ENCODE peak calls at places on chromosomes 12 and 14, in four cellular contexts. S, Q, T and J are unnamed samples.

GRCh38 chr12:103930787-103931536 is 752 bp downstream of the HSP90B1 start:
- DNase-seq in S (peak; percentile 21), Q (peak; percentile 30), T (peak; percentile 36), J (no peak)

GRCh38 chr14:75232597-75232996 is 46.0 kb upstream of the FOS start:
- DNase-seq in Q (no peak), T (no peak), S (no peak), J (no peak)

GRCh38 chr12:89731614-89732013 is 23.0 kb upstream of the ATP2B1 start:
- DNase-seq in Q (peak; percentile 82), T (peak; percentile 87), S (no peak), J (peak; percentile 69)

GRCh38 chr12:123801573-123802178 is 39.6 kb downstream of the DNAH10 start:
- DNase-seq in T (peak; percentile 42), Q (peak; percentile 53), S (peak; percentile 50), J (peak; percentile 11)

GRCh38 chr14:91202234-91202974 is 42.1 kb downstream of the GPR68 start:
- DNase-seq in Q (no peak), S (no peak), T (peak; percentile 65), J (no peak)

GRCh38 chr12:60196366-60196765 is 600.5 kb downstream of the SLC16A7 start:
- DNase-seq in S (no peak), T (no peak), Q (no peak), J (no peak)

GRCh38 chr12:133046698-133047097 is 9.4 kb downstream of the ZNF84 start:
- DNase-seq in Q (no peak), T (no peak), S (no peak), J (no peak)

GRCh38 chr12:10618338-10618987 is 5.1 kb upstream of the MAGOHB start:
- DNase-seq in S (no peak), T (peak; percentile 61), Q (peak; percentile 88), J (peak; percentile 85)

GRCh38 chr14:104859900-104860299 is 5.2 kb upstream of the CEP170B start:
- DNase-seq in S (no peak), T (no peak), Q (no peak), J (no peak)

GRCh38 chr14:56812364-56813103 is 2.3 kb upstream of the OTX2 start:
- DNase-seq in T (no peak), Q (no peak), S (no peak), J (no peak)

GRCh38 chr12:388547-389137 is 478 bp downstream of the KDM5A start:
- DNase-seq in S (peak; percentile 49), T (peak; percentile 10), Q (peak; percentile 30), J (no peak)

GRCh38 chr14:56816575-56817391 is 6.5 kb upstream of the OTX2 start:
- DNase-seq in S (no peak), Q (no peak), T (no peak), J (no peak)

GRCh38 chr12:11580125-11580751 is 69.2 kb upstream of the ETV6 start:
- DNase-seq in T (peak; percentile 94), Q (peak; percentile 82), S (no peak), J (peak; percentile 90)

GRCh38 chr12:31324116-31324844 is 1.7 kb downstream of the SINHCAF start:
- DNase-seq in Q (peak; percentile 73), T (peak; percentile 77), S (peak; percentile 75), J (peak; percentile 56)

GRCh38 chr12:46915082-46915481 is 89.3 kb upstream of the SLC38A4 start:
- DNase-seq in T (peak; percentile 56), S (no peak), Q (peak; percentile 90), J (peak; percentile 93)

GRCh38 chr14:93332032-93332852 is 594 bp downstream of the BTBD7 start:
- DNase-seq in Q (peak; percentile 49), S (peak; percentile 77), T (peak; percentile 56), J (peak; percentile 9)

GRCh38 chr12:55780695-55781094 is 36.8 kb downstream of the SARNP start:
- DNase-seq in S (no peak), Q (peak; percentile 57), T (peak; percentile 45), J (peak; percentile 53)

GRCh38 chr14:100609941-100610391 is 22.7 kb upstream of the BEGAIN start:
- DNase-seq in T (no peak), S (no peak), Q (no peak), J (no peak)

GRCh38 chr14:35534884-35535793 is 1.2 kb downstream of the INSM2 start:
- DNase-seq in Q (peak; percentile 62), T (peak; percentile 72), S (peak; percentile 90), J (peak; percentile 51)

GRCh38 chr12:11891350-11892064 is 179.2 kb upstream of the BCL2L14 start:
- DNase-seq in S (no peak), T (no peak), Q (no peak), J (no peak)

GRCh38 chr14:26415618-26416123 is 182.2 kb downstream of the NOVA1 start:
- DNase-seq in S (no peak), T (no peak), Q (no peak), J (no peak)

GRCh38 chr12:6917491-6918231 is 3.3 kb downstream of the ENO2 start:
- DNase-seq in T (peak; percentile 42), Q (peak; percentile 65), S (no peak), J (no peak)

GRCh38 chr14:55458800-55459577 is 18.6 kb upstream of the TBPL2 start:
- DNase-seq in T (peak; percentile 45), S (peak; percentile 64), Q (peak; percentile 48), J (peak; percentile 41)

GRCh38 chr14:31934767-31935266 is 142.3 kb upstream of the ARHGAP5 start:
- DNase-seq in Q (peak; percentile 41), S (no peak), T (peak; percentile 74), J (peak; percentile 15)

GRCh38 chr14:50318031-50318626 is 6.0 kb downstream of the DMAC2L start:
- DNase-seq in S (no peak), Q (peak; percentile 66), T (peak; percentile 74), J (peak; percentile 39)

GRCh38 chr12:77888611-77889010 is 57.9 kb downstream of the NAV3 start:
- DNase-seq in Q (peak; percentile 75), S (no peak), T (peak; percentile 82), J (peak; percentile 41)

GRCh38 chr12:6998708-6999451 is 19.4 kb downstream of the LPCAT3 start:
- DNase-seq in Q (no peak), S (no peak), T (no peak), J (no peak)

GRCh38 chr12:113059071-113059595 is 2.6 kb downstream of the DTX1 start:
- DNase-seq in Q (no peak), T (no peak), S (no peak), J (no peak)

GRCh38 chr12:115166698-115167315 is 482.8 kb upstream of the TBX3 start:
- DNase-seq in S (no peak), Q (peak; percentile 47), T (peak; percentile 79), J (no peak)

GRCh38 chr12:108797677-108798076 is 59.7 kb downstream of the SSH1 start:
- DNase-seq in T (no peak), S (no peak), Q (no peak), J (no peak)

GRCh38 chr14:92677087-92677668 is 71.2 kb downstream of the LGMN start:
- DNase-seq in T (no peak), Q (no peak), S (peak; percentile 90), J (no peak)

GRCh38 chr14:39203659-39204606 is 28.9 kb downstream of the PNN start:
- DNase-seq in Q (no peak), T (no peak), S (no peak), J (no peak)

GRCh38 chr12:57240069-57240921 is 10.7 kb downstream of the STAC3 start:
- DNase-seq in S (peak; percentile 69), Q (peak; percentile 60), T (peak; percentile 35), J (peak; percentile 39)

GRCh38 chr14:24356208-24356607 is 11.8 kb upstream of the NFATC4 start:
- DNase-seq in Q (no peak), S (no peak), T (no peak), J (no peak)
- TF ChIP-seq CTCF in Q (no peak), S (no peak), T (no peak), J (no peak)

DNA sequence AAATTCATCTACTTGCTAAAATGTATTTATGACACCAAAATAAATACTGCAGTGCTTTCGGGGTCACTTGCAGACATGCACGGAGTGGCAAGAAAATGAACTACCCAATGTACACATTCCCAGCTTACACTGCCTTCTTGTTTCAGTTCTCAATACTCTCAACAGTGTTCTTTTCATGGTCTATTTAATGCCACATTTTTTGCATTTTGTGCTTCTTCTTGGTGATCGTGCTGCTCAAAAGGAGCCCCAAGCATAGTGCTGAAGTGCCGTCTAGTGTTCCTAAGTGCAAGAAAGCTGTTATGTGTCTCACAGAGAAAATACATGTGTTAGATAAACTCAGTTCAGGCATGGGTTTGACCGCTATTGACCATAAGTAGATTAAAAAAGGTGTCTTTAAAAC is 127.9 kb downstream of the PRKD1 start:
- DNase-seq in T (no peak), S (no peak), Q (no peak), J (no peak)
- TF ChIP-seq CTCF in T (no peak), S (no peak), Q (no peak), J (no peak)

GRCh38 chr12:74641694-74642093 is 104.1 kb downstream of the ATXN7L3B start:
- DNase-seq in S (no peak), Q (no peak), T (no peak), J (no peak)

GRCh38 chr12:74641262-74641661 is 103.6 kb downstream of the ATXN7L3B start:
- DNase-seq in S (no peak), Q (no peak), T (no peak), J (no peak)

GRCh38 chr12:74647241-74647640 is 109.6 kb downstream of the ATXN7L3B start:
- DNase-seq in T (no peak), S (no peak), Q (no peak), J (no peak)

GRCh38 chr12:74644681-74645080 is 107.0 kb downstream of the ATXN7L3B start:
- DNase-seq in T (no peak), Q (no peak), S (no peak), J (no peak)

DNA sequence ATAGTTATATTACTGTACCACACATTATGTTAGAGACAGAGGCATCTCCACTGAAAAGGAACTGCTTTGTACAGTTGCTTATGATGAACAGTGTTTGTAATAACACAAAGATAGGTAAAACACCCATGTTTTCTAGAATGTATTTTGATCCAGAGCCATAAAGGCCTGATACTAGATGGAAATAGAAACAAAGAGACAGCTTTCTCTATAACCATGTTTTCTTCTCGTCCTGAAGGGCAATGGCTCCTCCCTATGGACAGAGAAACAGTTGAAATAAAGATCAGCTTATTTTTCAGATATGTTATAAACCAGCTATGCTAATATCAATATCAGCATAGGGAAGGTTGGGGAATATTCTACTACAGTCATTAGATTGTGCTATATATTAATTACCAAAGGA is 109.2 kb downstream of the ATXN7L3B start:
- DNase-seq in S (no peak), T (peak; percentile 1), Q (no peak), J (no peak)
- TF ChIP-seq CTCF in S (no peak), T (peak; percentile 2), Q (peak; percentile 9), J (no peak)

GRCh38 chr12:68772714-68773113 is 26.7 kb downstream of the SLC35E3 start:
- DNase-seq in T (no peak), Q (no peak), S (no peak), J (no peak)
- TF ChIP-seq CTCF in T (no peak), Q (no peak), S (no peak), J (no peak)

DNA sequence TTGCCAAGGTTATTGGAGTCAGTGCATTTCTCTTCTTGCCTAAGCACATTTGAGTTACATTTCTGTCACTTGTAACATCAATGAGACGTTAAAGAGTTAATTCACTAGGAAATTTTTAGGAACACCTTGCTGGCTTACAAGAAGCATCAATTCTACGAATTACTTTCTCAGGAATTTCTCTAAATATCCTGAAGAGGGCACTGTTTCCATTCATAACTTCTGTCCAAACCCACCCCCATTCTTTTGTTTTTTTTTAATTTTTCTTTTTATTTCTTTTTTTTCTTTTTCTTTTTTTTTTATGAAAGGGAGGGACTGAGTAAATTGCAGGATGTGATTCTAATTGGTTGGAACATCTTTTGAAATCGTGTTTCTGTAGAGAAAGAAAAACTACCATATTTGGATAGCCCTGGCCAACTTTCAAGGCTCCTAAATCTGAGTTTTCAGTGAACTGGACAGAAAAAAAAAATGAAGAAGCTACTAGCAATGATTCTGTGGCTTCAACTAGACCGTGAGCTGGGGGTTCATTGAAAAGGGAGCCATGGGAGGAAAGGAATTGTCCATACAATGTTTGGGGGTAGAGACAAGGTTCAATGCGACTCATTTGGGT is 285.3 kb downstream of the DAD1 start:
- DNase-seq in T (peak; percentile 29), Q (peak; percentile 50), S (peak; percentile 31), J (no peak)
- TF ChIP-seq CTCF in T (peak; percentile 47), Q (peak; percentile 64), S (peak; percentile 22), J (peak; percentile 82)